ENCODE peak calls at places on chromosomes 6 and 20, in eight cellular contexts. W is Peyer's patch; M is transverse colon; K is CD4-positive, CD25-positive, alpha-beta regulatory T cell; L is left lung; H is A549; T is CD8-positive, alpha-beta memory T cell; I is esophagus squamous epithelium. F is an unnamed sample. For H3K9me3, the result is how much of the 10 kb centered on the place peaks cover.

GRCh38 chr6:157952751-157953479 is 28.7 kb upstream of the SYNJ2 start:
- DNase-seq in W (no peak), M (peak), K (no peak), L (no peak), H (no peak), T (no peak), I (no peak), F (no peak)

GRCh38 chr6:2990932-2991506 is 8.7 kb upstream of the NQO2 start:
- DNase-seq in W (no peak), M (no peak), K (no peak), L (no peak), H (no peak), T (no peak), I (no peak), F (no peak)

GRCh38 chr20:51313275-51313898 is 229.1 kb downstream of the NFATC2 start:
- DNase-seq in W (no peak), M (no peak), K (no peak), L (no peak), H (no peak), T (no peak), I (no peak), F (no peak)

GRCh38 chr20:14707865-14708574 is 370.6 kb upstream of the FLRT3 start:
- DNase-seq in W (no peak), M (no peak), K (no peak), L (no peak), H (no peak), T (no peak), I (no peak), F (no peak)

GRCh38 chr6:115898246-115898645 is 162.4 kb downstream of the FRK start:
- DNase-seq in W (no peak), M (no peak), K (no peak), L (no peak), H (no peak), T (no peak), I (no peak), F (no peak)

GRCh38 chr6:41427642-41428401 is 92.4 kb downstream of the NCR2 start:
- DNase-seq in W (peak), M (peak), K (no peak), L (peak), H (peak), T (no peak), I (no peak), F (peak)

GRCh38 chr20:37275125-37275524 is 13.5 kb upstream of the GHRH start:
- DNase-seq in W (no peak), M (no peak), K (no peak), L (no peak), H (no peak), T (no peak), I (no peak), F (no peak)

GRCh38 chr20:17227199-17227535 is 327 bp downstream of the PCSK2 start:
- DNase-seq in W (no peak), M (no peak), K (no peak), L (peak), H (no peak), T (no peak), I (no peak), F (no peak)

GRCh38 chr20:63742381-63743024 is 2.9 kb downstream of the SLC2A4RG start:
- DNase-seq in W (no peak), M (no peak), K (no peak), L (peak), H (no peak), T (no peak), I (no peak), F (no peak)

GRCh38 chr6:50791900-50792508 is 26.7 kb upstream of the TFAP2B start:
- DNase-seq in W (no peak), M (no peak), K (peak), L (no peak), H (peak), T (no peak), I (no peak), F (no peak)

GRCh38 chr6:14066782-14067406 is 50.7 kb upstream of the CD83 start:
- DNase-seq in W (no peak), M (no peak), K (peak), L (no peak), H (peak), T (no peak), I (no peak), F (no peak)

GRCh38 chr6:33417127-33417902 is 592 bp downstream of the CUTA start:
- DNase-seq in W (no peak), M (no peak), K (no peak), L (no peak), H (peak), T (no peak), I (no peak), F (no peak)

GRCh38 chr6:63504777-63505384 is 67.4 kb upstream of the LOC128125822 start:
- DNase-seq in W (no peak), M (no peak), K (no peak), L (no peak), H (no peak), T (no peak), I (no peak), F (no peak)

GRCh38 chr6:139841794-139842215 is 467.4 kb upstream of the CITED2 start:
- DNase-seq in W (no peak), M (no peak), K (no peak), L (no peak), H (no peak), T (no peak), I (no peak), F (no peak)

GRCh38 chr6:45001663-45002062 is 326.5 kb upstream of the RUNX2 start:
- DNase-seq in W (no peak), M (no peak), K (peak), L (no peak), H (no peak), T (no peak), I (no peak), F (no peak)

GRCh38 chr6:78062993-78063392 is 410.2 kb downstream of the MEI4 start:
- DNase-seq in W (no peak), M (no peak), K (no peak), L (no peak), H (no peak), T (no peak), I (no peak), F (no peak)

GRCh38 chr6:72350256-72350875 is 271.5 kb upstream of the KCNQ5 start:
- DNase-seq in W (no peak), M (no peak), K (no peak), L (no peak), H (no peak), T (no peak), I (no peak), F (no peak)

GRCh38 chr6:659716-660581 is 3.0 kb upstream of the HUS1B start:
- DNase-seq in W (no peak), M (no peak), K (peak), L (no peak), H (no peak), T (no peak), I (no peak), F (no peak)

GRCh38 chr20:38092260-38092857 is 58.8 kb downstream of the RPRD1B start:
- DNase-seq in W (no peak), M (no peak), K (no peak), L (no peak), H (no peak), T (no peak), I (no peak), F (no peak)

GRCh38 chr6:15088904-15089568 is 156.8 kb upstream of the JARID2 start:
- DNase-seq in W (no peak), M (no peak), K (no peak), L (no peak), H (no peak), T (no peak), I (no peak), F (no peak)

GRCh38 chr6:89494131-89494793 is 61.3 kb downstream of the ANKRD6 start:
- DNase-seq in W (no peak), M (no peak), K (no peak), L (no peak), H (no peak), T (no peak), I (no peak), F (no peak)

GRCh38 chr20:57320358-57320757 is 9.2 kb upstream of the SPO11 start:
- DNase-seq in W (no peak), M (no peak), K (no peak), L (no peak), H (no peak), T (no peak), I (no peak), F (no peak)

GRCh38 chr20:52569201-52569600 is 377.6 kb upstream of the ZFP64 start:
- DNase-seq in W (no peak), M (no peak), K (no peak), L (no peak), H (no peak), T (no peak), I (no peak), F (no peak)

GRCh38 chr20:32018269-32019155 is 8.3 kb downstream of the CCM2L start:
- DNase-seq in W (peak), M (peak), K (peak), L (peak), H (peak), T (peak), I (no peak), F (peak)

GRCh38 chr20:63097336-63097831 is 90.6 kb upstream of the BHLHE23 start:
- DNase-seq in W (peak), M (peak), K (no peak), L (peak), H (no peak), T (no peak), I (no peak), F (no peak)

GRCh38 chr6:39357998-39358686 is 35.6 kb upstream of the KCNK16 start:
- DNase-seq in W (no peak), M (peak), K (no peak), L (no peak), H (no peak), T (no peak), I (no peak), F (no peak)

GRCh38 chr6:170438402-170438753 is 114.7 kb downstream of the PSMB1 start:
- DNase-seq in W (peak), M (peak), K (peak), L (peak), H (peak), T (no peak), I (no peak), F (no peak)
- H3K4me3 ChIP-seq in W (peak), M (no peak), K (no peak), L (peak), H (peak), T (no peak), I (peak), F (no peak)

GRCh38 chr6:162699961-162700360 is 27.6 kb downstream of the PRKN start:
- DNase-seq in W (no peak), M (no peak), K (no peak), L (no peak), H (no peak), T (no peak), I (no peak), F (no peak)
- H3K27ac ChIP-seq in W (no peak), M (no peak), K (no peak), L (no peak), H (no peak), T (no peak), I (no peak), F (no peak)

DNA sequence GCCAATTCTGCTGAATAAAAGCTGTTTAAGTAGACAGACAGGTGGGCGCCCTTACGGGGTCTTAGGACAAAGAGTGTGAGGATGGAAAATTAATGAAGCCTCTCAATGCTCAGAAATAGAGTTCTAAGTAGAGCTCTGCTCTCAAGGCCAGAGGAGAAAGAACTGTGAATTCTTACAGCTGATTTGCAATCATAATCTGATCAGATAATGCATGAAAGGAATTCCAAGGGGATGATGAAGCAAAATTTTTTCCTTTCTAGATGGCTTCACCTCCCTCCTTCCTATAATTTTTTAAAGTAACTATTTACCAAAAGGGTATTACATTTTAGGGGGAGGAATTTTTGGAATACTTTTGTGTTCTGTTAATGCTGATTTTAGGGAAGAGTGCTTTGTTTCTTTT is 308.1 kb upstream of the HS3ST5 start:
- DNase-seq in W (no peak), M (no peak), K (no peak), L (no peak), H (no peak), T (no peak), I (no peak), F (no peak)
- H3K9me3 ChIP-seq in W (under half), M (under half), K (under half), L (under half), H (under half), T (under half), I (under half), F (under half)

GRCh38 chr6:22231050-22231449 is 65.8 kb downstream of the PRL start:
- DNase-seq in W (no peak), M (no peak), K (no peak), L (no peak), H (no peak), T (no peak), I (no peak), F (no peak)

GRCh38 chr6:22231616-22232015 is 65.2 kb downstream of the PRL start:
- DNase-seq in W (no peak), M (no peak), K (no peak), L (no peak), H (no peak), T (no peak), I (no peak), F (no peak)

GRCh38 chr6:22239261-22239660 is 57.6 kb downstream of the PRL start:
- DNase-seq in W (no peak), M (no peak), K (no peak), L (no peak), H (no peak), T (no peak), I (no peak), F (no peak)

GRCh38 chr6:22240025-22240424 is 56.8 kb downstream of the PRL start:
- DNase-seq in W (no peak), M (no peak), K (no peak), L (no peak), H (no peak), T (no peak), I (no peak), F (no peak)

GRCh38 chr6:22236626-22237414 is 60.0 kb downstream of the PRL start:
- DNase-seq in W (no peak), M (no peak), K (no peak), L (no peak), H (peak), T (no peak), I (no peak), F (no peak)
- H3K4me3 ChIP-seq in W (no peak), M (no peak), K (no peak), L (no peak), H (peak), T (no peak), I (no peak), F (no peak)

DNA sequence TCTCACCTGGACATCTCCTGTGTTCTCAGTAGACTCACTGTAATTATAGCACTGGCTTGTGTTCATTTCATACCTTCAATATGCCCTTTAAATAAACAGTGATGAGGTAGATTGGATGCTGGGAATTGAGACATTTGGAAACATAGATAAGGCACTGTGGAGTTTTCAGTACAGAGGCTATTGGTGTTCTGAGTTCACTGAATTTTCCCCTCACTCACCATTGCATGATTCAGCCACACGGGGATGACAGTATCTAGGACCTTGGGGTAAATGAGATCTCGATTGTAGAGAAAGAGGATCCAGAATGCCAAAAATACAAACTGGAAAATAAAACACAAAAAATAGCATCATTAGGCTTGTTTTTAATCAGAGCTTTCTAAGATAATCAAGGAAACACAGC is 12.5 kb downstream of the ADTRP start:
- DNase-seq in W (no peak), M (no peak), K (no peak), L (no peak), H (peak), T (no peak), I (no peak), F (no peak)
- H3K27ac ChIP-seq in W (no peak), M (no peak), K (no peak), L (peak), H (peak), T (no peak), I (peak), F (no peak)

GRCh38 chr6:170112583-170112860 is 178.4 kb downstream of the DLL1 start:
- DNase-seq in W (peak), M (no peak), K (no peak), L (no peak), H (no peak), T (no peak), I (no peak), F (no peak)
- H3K9me3 ChIP-seq in W (under half), M (under half), K (under half), L (under half), H (under half), T (under half), I (under half), F (under half)

GRCh38 chr6:32174416-32174815 is 1.5 kb downstream of the AGPAT1 start:
- DNase-seq in W (no peak), M (no peak), K (no peak), L (no peak), H (no peak), T (no peak), I (no peak), F (no peak)
- H3K4me3 ChIP-seq in W (no peak), M (no peak), K (peak), L (peak), H (no peak), T (no peak), I (no peak), F (no peak)

GRCh38 chr6:126195625-126196236 is 144.2 kb upstream of the CENPW start:
- DNase-seq in W (no peak), M (no peak), K (no peak), L (no peak), H (no peak), T (no peak), I (no peak), F (no peak)

GRCh38 chr6:126204598-126204997 is 135.3 kb upstream of the CENPW start:
- DNase-seq in W (no peak), M (no peak), K (no peak), L (no peak), H (no peak), T (no peak), I (no peak), F (no peak)

GRCh38 chr6:126198581-126198980 is 141.3 kb upstream of the CENPW start:
- DNase-seq in W (no peak), M (no peak), K (no peak), L (no peak), H (no peak), T (no peak), I (no peak), F (no peak)

GRCh38 chr6:126202689-126203088 is 137.2 kb upstream of the CENPW start:
- DNase-seq in W (no peak), M (no peak), K (no peak), L (no peak), H (no peak), T (no peak), I (no peak), F (no peak)

GRCh38 chr6:126199482-126199881 is 140.4 kb upstream of the CENPW start:
- DNase-seq in W (no peak), M (no peak), K (peak), L (no peak), H (no peak), T (no peak), I (no peak), F (no peak)
- H3K27ac ChIP-seq in W (no peak), M (no peak), K (no peak), L (no peak), H (no peak), T (no peak), I (no peak), F (no peak)

DNA sequence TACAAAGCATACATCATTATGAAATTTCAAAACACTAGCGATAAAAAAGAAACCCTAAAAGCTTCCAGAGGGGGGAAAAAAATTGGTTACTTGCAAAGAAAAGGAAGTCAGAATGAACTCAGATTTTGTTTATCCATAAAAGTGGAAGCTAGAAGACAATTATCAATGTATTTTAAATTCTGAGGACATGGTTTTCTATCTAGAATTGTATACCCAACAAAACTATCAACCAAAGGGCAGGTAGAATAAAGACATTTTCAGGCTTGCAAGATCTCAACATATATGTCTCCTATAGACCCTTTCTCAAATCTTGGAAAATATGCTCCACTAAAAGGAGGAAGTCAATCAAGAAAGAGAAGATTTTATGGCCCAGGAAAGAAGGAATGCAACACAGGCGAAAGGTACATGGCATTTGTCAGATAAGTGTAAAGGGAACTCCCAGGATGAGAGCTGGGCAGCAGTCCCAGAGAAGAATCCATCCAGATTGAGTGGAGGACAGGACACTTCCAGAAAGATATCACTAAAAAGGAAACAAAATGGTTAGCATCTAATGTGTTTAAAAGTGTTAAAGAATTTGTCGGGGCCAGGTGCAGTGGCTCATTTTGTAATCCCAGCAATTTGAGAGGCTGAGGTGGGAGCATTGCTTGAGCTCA is 45.4 kb upstream of the ZFAND3 start:
- DNase-seq in W (no peak), M (no peak), K (no peak), L (no peak), H (no peak), T (no peak), I (no peak), F (no peak)
- H3K9me3 ChIP-seq in W (under half), M (under half), K (under half), L (under half), H (under half), T (under half), I (under half), F (under half)